ENCODE peak calls at places on chromosomes 7 and 10, in eight cellular contexts. L, I, K, M, B, E, W and U are unnamed samples. For H3K9me3, the result is how much of the 10 kb centered on the place peaks cover.

GRCh38 chr10:33418309-33418708 is 83.8 kb upstream of the NRP1 start:
- DNase-seq in E (no peak), B (no peak), L (no peak), M (no peak), W (no peak), I (no peak), K (no peak), U (no peak)

GRCh38 chr7:70218006-70218405 is 619.7 kb downstream of the AUTS2 start:
- DNase-seq in M (no peak), B (no peak), I (no peak), L (no peak), K (no peak), W (no peak), E (no peak), U (no peak)

GRCh38 chr10:15168296-15168780 is at the start of gene NMT2:
- DNase-seq in B (peak), E (peak), I (peak), W (peak), L (peak), M (no peak), K (no peak), U (peak)

GRCh38 chr7:75944507-75944906 is 29.6 kb downstream of the POR start:
- DNase-seq in L (no peak), E (no peak), B (no peak), I (no peak), W (no peak), K (no peak), M (no peak), U (no peak)

GRCh38 chr10:122490786-122491680 is 29.7 kb downstream of the HTRA1 start:
- DNase-seq in B (peak), K (peak), I (no peak), M (peak), E (no peak), W (no peak), L (no peak), U (no peak)

GRCh38 chr10:119511828-119512515 is 30.5 kb downstream of the RGS10 start:
- DNase-seq in E (no peak), M (no peak), L (no peak), K (no peak), I (no peak), B (no peak), W (no peak), U (no peak)

GRCh38 chr7:155052982-155053381 is 17.1 kb upstream of the HTR5A start:
- DNase-seq in M (no peak), B (no peak), W (no peak), L (no peak), K (no peak), E (no peak), I (no peak), U (no peak)

GRCh38 chr10:27240891-27241639 is 468 bp upstream of the ACBD5 start:
- DNase-seq in I (peak), L (no peak), E (peak), B (peak), W (peak), M (peak), K (peak), U (no peak)

GRCh38 chr10:22228943-22229755 is 11.3 kb upstream of the EBLN1 start:
- DNase-seq in E (peak), W (peak), K (peak), B (peak), L (peak), I (peak), M (peak), U (peak)

GRCh38 chr7:157009170-157009777 is 1.2 kb downstream of the MNX1 start:
- DNase-seq in I (peak), K (no peak), W (no peak), E (no peak), M (no peak), B (peak), L (no peak), U (no peak)

GRCh38 chr7:84195295-84196006 is 862 bp upstream of the SEMA3A start:
- DNase-seq in L (no peak), I (no peak), B (no peak), E (peak), W (no peak), K (no peak), M (no peak), U (no peak)

GRCh38 chr7:36777062-36777461 is 52.8 kb upstream of the AOAH start:
- DNase-seq in W (no peak), I (no peak), E (no peak), K (peak), L (no peak), B (no peak), M (no peak), U (peak)

GRCh38 chr10:132938472-132939329 is 3.7 kb downstream of the CFAP46 start:
- DNase-seq in I (no peak), L (no peak), B (no peak), M (no peak), W (peak), E (no peak), K (no peak), U (no peak)

DNA sequence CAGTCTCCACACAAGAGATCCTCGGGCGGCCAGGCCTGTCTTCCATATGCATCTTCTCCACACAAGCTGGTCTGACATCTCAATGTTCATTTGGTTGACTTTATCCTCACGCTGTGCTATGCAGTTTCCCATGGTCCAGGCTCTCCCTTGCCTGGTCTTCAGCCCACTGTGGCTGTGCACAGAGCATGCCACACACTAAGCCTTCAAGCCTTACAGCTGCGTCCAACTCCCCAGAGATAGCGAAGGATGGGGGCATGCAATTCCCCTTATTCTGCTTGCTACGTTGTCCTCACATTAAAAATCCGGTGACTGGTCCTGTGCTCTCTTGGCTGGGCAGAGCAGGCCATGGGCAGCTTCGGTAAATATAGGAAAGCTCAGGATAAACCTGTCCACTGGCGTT is 188.7 kb upstream of the TCERG1L start:
- DNase-seq in L (no peak), B (no peak), E (no peak), I (no peak), K (no peak), W (no peak), M (no peak), U (no peak)
- H3K9me3 ChIP-seq in L (under half), B (under half), E (under half), I (under half), K (under half), W (under half), M (under half), U (under half)

GRCh38 chr7:6680146-6680545 is 26.6 kb downstream of the ZNF12 start:
- DNase-seq in I (no peak), B (no peak), K (no peak), M (no peak), E (no peak), W (no peak), L (no peak), U (no peak)

DNA sequence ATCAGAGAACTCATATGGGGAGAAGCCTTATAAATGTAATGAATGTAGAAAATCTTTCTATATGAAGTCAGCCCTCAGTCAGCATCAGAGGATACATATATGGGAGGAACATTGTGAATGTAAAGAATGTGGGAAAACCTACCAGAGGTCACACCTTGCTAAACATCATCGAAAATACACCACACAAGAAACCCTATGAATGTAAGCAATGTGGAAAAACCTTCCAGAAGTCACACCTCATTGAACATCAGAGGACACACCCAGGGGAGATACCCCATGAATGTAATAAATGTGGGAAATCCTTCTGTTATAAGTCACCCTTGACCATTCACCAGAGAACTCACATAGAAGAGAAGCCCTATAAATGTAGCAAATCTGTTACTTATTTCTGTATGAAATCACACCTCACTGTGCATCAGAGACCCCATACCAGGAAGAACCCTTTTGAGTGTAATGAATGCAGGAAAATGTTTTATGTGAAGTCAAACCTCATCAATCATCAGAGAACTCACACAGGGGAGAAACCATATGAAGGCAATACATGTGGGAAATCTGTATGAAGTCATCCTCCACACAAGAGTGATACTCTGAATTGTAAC is 30.8 kb downstream of the ZNF12 start:
- DNase-seq in L (no peak), I (no peak), M (no peak), K (no peak), W (no peak), B (no peak), E (no peak), U (no peak)
- H3K9me3 ChIP-seq in L (under half), I (under half), M (under half), K (half or more), W (half or more), B (half or more), E (half or more), U (under half)

GRCh38 chr7:140677496-140677895 is 4.8 kb downstream of the ADCK2 start:
- DNase-seq in W (no peak), B (no peak), I (no peak), K (no peak), L (no peak), E (no peak), M (no peak), U (no peak)

GRCh38 chr7:140679186-140679585 is 6.4 kb downstream of the ADCK2 start:
- DNase-seq in B (no peak), L (no peak), K (no peak), W (no peak), E (no peak), M (no peak), I (no peak), U (no peak)

GRCh38 chr7:140680886-140681285 is 8.1 kb downstream of the ADCK2 start:
- DNase-seq in K (no peak), B (no peak), M (no peak), E (no peak), W (no peak), I (no peak), L (no peak), U (no peak)

GRCh38 chr7:140678081-140678815 is 5.5 kb downstream of the ADCK2 start:
- DNase-seq in E (no peak), M (no peak), K (no peak), I (no peak), L (no peak), B (no peak), W (no peak), U (no peak)

GRCh38 chr7:140678816-140679130 is 6.0 kb downstream of the ADCK2 start:
- DNase-seq in K (no peak), E (no peak), L (no peak), M (no peak), W (no peak), I (no peak), B (no peak), U (no peak)
- H3K9me3 ChIP-seq in K (under half), E (under half), L (under half), M (under half), W (under half), I (under half), B (under half), U (under half)

GRCh38 chr10:76492678-76493472 is 1061.5 kb downstream of the LRMDA start:
- DNase-seq in W (no peak), I (no peak), E (no peak), L (no peak), M (no peak), B (peak), K (no peak), U (no peak)
- H3K9me3 ChIP-seq in W (under half), I (under half), E (under half), L (under half), M (under half), B (under half), K (under half), U (under half)

GRCh38 chr7:14374336-14374735 is 384.9 kb upstream of the ETV1 start:
- DNase-seq in E (no peak), M (no peak), K (no peak), B (no peak), W (no peak), I (no peak), L (no peak), U (no peak)
- H3K9me3 ChIP-seq in E (under half), M (under half), K (under half), B (under half), W (under half), I (under half), L (under half), U (under half)

DNA sequence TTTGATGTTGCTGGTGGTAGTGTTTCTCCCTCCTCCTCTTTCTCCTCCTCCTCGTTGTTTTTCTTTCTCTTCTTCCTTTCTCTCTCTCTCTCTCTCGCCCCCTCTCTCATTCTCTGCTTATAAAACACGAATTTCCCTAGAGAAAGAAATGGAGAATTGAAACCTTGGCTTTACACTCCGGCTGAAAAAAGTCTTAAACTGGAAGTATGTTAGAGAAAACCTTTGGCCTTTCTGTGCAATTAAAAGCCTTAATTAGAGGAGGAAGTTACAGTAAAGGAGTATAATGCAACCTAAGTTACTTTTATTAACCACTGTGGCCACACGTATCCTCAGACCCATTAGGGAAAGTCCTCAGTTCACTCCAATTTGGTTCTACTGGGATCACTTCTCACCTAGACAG is 501.7 kb upstream of the SORCS1 start:
- DNase-seq in W (no peak), K (no peak), E (no peak), L (no peak), M (no peak), B (no peak), I (no peak), U (no peak)
- H3K9me3 ChIP-seq in W (under half), K (under half), E (under half), L (under half), M (under half), B (under half), I (under half), U (under half)

GRCh38 chr7:28346256-28346655 is 66.1 kb upstream of the CREB5 start:
- DNase-seq in B (no peak), W (no peak), E (no peak), L (no peak), M (no peak), I (no peak), K (no peak), U (no peak)

GRCh38 chr7:28347462-28347861 is 64.9 kb upstream of the CREB5 start:
- DNase-seq in B (peak), K (no peak), M (no peak), I (no peak), L (no peak), W (no peak), E (no peak), U (no peak)

GRCh38 chr7:28347964-28348363 is 64.4 kb upstream of the CREB5 start:
- DNase-seq in B (no peak), M (no peak), I (no peak), K (no peak), W (no peak), L (no peak), E (no peak), U (no peak)

GRCh38 chr7:28348631-28349030 is 63.7 kb upstream of the CREB5 start:
- DNase-seq in I (no peak), W (no peak), B (no peak), M (no peak), L (no peak), K (no peak), E (no peak), U (no peak)

DNA sequence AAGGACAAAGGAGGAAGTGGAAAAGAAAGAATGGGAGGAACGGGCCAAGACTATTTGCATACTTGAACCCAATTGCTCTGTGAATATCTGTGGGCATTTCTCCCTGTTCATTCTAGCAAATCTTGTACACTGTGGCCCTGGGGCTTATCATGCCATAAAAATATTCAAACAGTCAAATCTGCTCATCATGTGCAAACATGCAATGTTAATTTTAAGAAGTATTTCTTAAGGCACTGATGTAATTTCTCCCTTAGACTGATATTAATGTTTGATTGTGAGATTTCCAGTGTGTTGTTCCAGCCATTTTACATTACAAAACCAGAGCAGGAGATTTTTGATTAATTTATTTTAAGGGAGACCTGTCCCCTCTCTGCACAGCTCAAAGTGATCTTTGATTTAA is 65.3 kb upstream of the CREB5 start:
- DNase-seq in M (no peak), I (no peak), L (no peak), K (no peak), B (no peak), E (no peak), W (no peak), U (no peak)
- H3K9me3 ChIP-seq in M (under half), I (under half), L (under half), K (under half), B (under half), E (under half), W (under half), U (under half)